ENCODE peak calls at places on chromosomes 2 and 18, in nine cellular contexts. I is foreskin fibroblast; F is HEK293T; A is psoas muscle; N is stimulated activated CD4-positive, alpha-beta T cell treated with anti-CD3 and anti-CD28 coated beads, Interleukin-12 subunit alpha, Interleukin-12 subunit beta, amount 100 ng/mL, for 48 hours; K is GM20000; P is fibroblast of lung; O is neural progenitor cell; R is MCF 10A. M is an unnamed sample.

GRCh38 chr18:64276736-64277135 is 127.8 kb upstream of the LINC00305 start:
- DNase-seq in P (peak; percentile 9), N (no peak), I (no peak), A (no peak), R (no peak), F (no peak), O (no peak), K (no peak), M (no peak)

GRCh38 chr2:202069189-202070050 is 3.6 kb upstream of the KIAA2012 start:
- DNase-seq in F (no peak), I (peak; percentile 9), K (no peak), R (no peak), P (no peak), N (no peak), A (no peak), O (no peak), M (no peak)

GRCh38 chr2:105517814-105518705 is 119.2 kb upstream of the FHL2 start:
- DNase-seq in P (peak; percentile 40), F (no peak), A (peak; percentile 61), N (no peak), I (peak; percentile 70), O (no peak), K (no peak), R (peak; percentile 31), M (no peak)

GRCh38 chr2:142180820-142181533 is 50.2 kb upstream of the LRP1B start:
- DNase-seq in F (peak; percentile 40), K (no peak), N (no peak), I (peak; percentile 30), R (peak; percentile 54), P (peak; percentile 25), A (no peak), O (peak; percentile 70), M (peak; percentile 21)

GRCh38 chr2:27118525-27119329 is at the start of gene CGREF1:
- DNase-seq in A (no peak), N (no peak), P (no peak), I (peak; percentile 38), R (peak; percentile 23), K (no peak), F (no peak), O (peak; percentile 62), M (peak; percentile 27)

GRCh38 chr2:23550553-23550952 is 165.6 kb downstream of the KLHL29 start:
- DNase-seq in R (no peak), F (no peak), N (no peak), P (peak; percentile 48), A (no peak), I (no peak), O (no peak), K (no peak), M (no peak)

GRCh38 chr2:70710276-70710675 is 57.7 kb downstream of the ADD2 start:
- DNase-seq in I (no peak), R (no peak), K (no peak), A (no peak), O (no peak), F (no peak), P (peak; percentile 36), N (no peak), M (no peak)

GRCh38 chr2:67055387-67056304 is 341.5 kb upstream of the ETAA1 start:
- DNase-seq in P (no peak), N (no peak), R (peak; percentile 13), O (no peak), A (no peak), I (peak; percentile 16), F (no peak), K (no peak), M (no peak)

GRCh38 chr2:168136392-168136977 is 110.9 kb downstream of the STK39 start:
- DNase-seq in O (peak; percentile 21), F (peak; percentile 27), K (peak; percentile 13), I (peak; percentile 58), R (peak; percentile 49), A (no peak), P (peak; percentile 45), N (no peak), M (no peak)

GRCh38 chr2:142724186-142724585 is 153.3 kb upstream of the KYNU start:
- DNase-seq in R (no peak), N (no peak), I (no peak), F (no peak), P (no peak), O (no peak), K (no peak), A (no peak), M (no peak)

GRCh38 chr2:186726938-186727337 is 33.1 kb downstream of the FAM171B start:
- DNase-seq in P (peak; percentile 63), N (no peak), K (no peak), I (peak; percentile 37), F (no peak), O (no peak), R (no peak), A (no peak), M (no peak)

GRCh38 chr2:159617651-159618050 is 1.3 kb upstream of the BAZ2B start:
- DNase-seq in R (peak; percentile 38), P (peak; percentile 58), A (no peak), N (no peak), F (no peak), I (peak; percentile 36), K (no peak), O (peak; percentile 68), M (no peak)

GRCh38 chr2:8231909-8232308 is 449.9 kb upstream of the ID2 start:
- DNase-seq in A (no peak), I (no peak), P (no peak), K (no peak), R (no peak), N (no peak), F (no peak), O (no peak), M (no peak)

GRCh38 chr18:10476430-10476829 is 22.0 kb downstream of the APCDD1 start:
- DNase-seq in K (no peak), P (peak; percentile 83), A (no peak), I (peak; percentile 90), F (no peak), N (no peak), O (no peak), R (no peak), M (no peak)

GRCh38 chr2:222424281-222424728 is at the start of gene SGPP2:
- DNase-seq in A (no peak), P (no peak), N (no peak), I (peak; percentile 8), K (peak; percentile 71), F (peak; percentile 33), R (peak; percentile 64), O (peak; percentile 45), M (no peak)